ENCODE peak calls at places on chromosomes 3 and 15, in six cellular contexts. One of them, this sample, is unnamed.
A peak's percentile ranks its signal among the peaks of the same experiment; 100 is the strongest.

GRCh38 chr3:141370065-141370533 is 1.8 kb downstream of the ZBTB38 start:
- DNase-seq in A549: peak; percentile 92
- DNase-seq in fibroblast of pulmonary artery: peak; percentile 96
- DNase-seq in breast epithelium: no peak
- DNase-seq in NCI-H1105 treated with DMSO at 0.1 percent for 48 hours: peak; percentile 51
- DNase-seq in activated gamma-delta T cell treated with anti-CD3 and anti-CD28 coated beads, Interleukin-2, amount 50 U/mL, for 16 hours: peak; percentile 28
- DNase-seq in this sample: peak; percentile 11

GRCh38 chr3:37741644-37742043 is 120.0 kb upstream of the CTDSPL start:
- DNase-seq in A549: peak; percentile 43
- DNase-seq in fibroblast of pulmonary artery: no peak
- DNase-seq in breast epithelium: no peak
- DNase-seq in NCI-H1105 treated with DMSO at 0.1 percent for 48 hours: no peak
- DNase-seq in activated gamma-delta T cell treated with anti-CD3 and anti-CD28 coated beads, Interleukin-2, amount 50 U/mL, for 16 hours: no peak
- DNase-seq in this sample: no peak

GRCh38 chr15:100959066-100960050 is 40.2 kb downstream of the LRRK1 start:
- DNase-seq in A549: peak; percentile 86
- DNase-seq in fibroblast of pulmonary artery: peak; percentile 57
- DNase-seq in breast epithelium: no peak
- DNase-seq in NCI-H1105 treated with DMSO at 0.1 percent for 48 hours: no peak
- DNase-seq in activated gamma-delta T cell treated with anti-CD3 and anti-CD28 coated beads, Interleukin-2, amount 50 U/mL, for 16 hours: no peak
- DNase-seq in this sample: no peak

GRCh38 chr15:63440756-63441155 is 59.1 kb upstream of the CA12 start:
- DNase-seq in A549: no peak
- DNase-seq in fibroblast of pulmonary artery: no peak
- DNase-seq in breast epithelium: no peak
- DNase-seq in NCI-H1105 treated with DMSO at 0.1 percent for 48 hours: no peak
- DNase-seq in activated gamma-delta T cell treated with anti-CD3 and anti-CD28 coated beads, Interleukin-2, amount 50 U/mL, for 16 hours: no peak
- DNase-seq in this sample: no peak

GRCh38 chr3:66797916-66798560 is 200.1 kb upstream of the KBTBD8 start:
- DNase-seq in A549: no peak
- DNase-seq in fibroblast of pulmonary artery: peak; percentile 54
- DNase-seq in breast epithelium: no peak
- DNase-seq in NCI-H1105 treated with DMSO at 0.1 percent for 48 hours: no peak
- DNase-seq in activated gamma-delta T cell treated with anti-CD3 and anti-CD28 coated beads, Interleukin-2, amount 50 U/mL, for 16 hours: no peak
- DNase-seq in this sample: no peak

GRCh38 chr15:44836094-44836493 is 99.8 kb downstream of the TRIM69 start:
- DNase-seq in A549: no peak
- DNase-seq in fibroblast of pulmonary artery: peak; percentile 16
- DNase-seq in breast epithelium: no peak
- DNase-seq in NCI-H1105 treated with DMSO at 0.1 percent for 48 hours: no peak
- DNase-seq in activated gamma-delta T cell treated with anti-CD3 and anti-CD28 coated beads, Interleukin-2, amount 50 U/mL, for 16 hours: no peak
- DNase-seq in this sample: no peak

GRCh38 chr3:79517766-79518413 is 249.9 kb downstream of the ROBO1 start:
- DNase-seq in A549: peak; percentile 50
- DNase-seq in fibroblast of pulmonary artery: peak; percentile 72
- DNase-seq in breast epithelium: no peak
- DNase-seq in NCI-H1105 treated with DMSO at 0.1 percent for 48 hours: peak; percentile 14
- DNase-seq in activated gamma-delta T cell treated with anti-CD3 and anti-CD28 coated beads, Interleukin-2, amount 50 U/mL, for 16 hours: no peak
- DNase-seq in this sample: no peak

GRCh38 chr3:43615133-43615532 is 6.7 kb downstream of the ANO10 start:
- DNase-seq in A549: no peak
- DNase-seq in fibroblast of pulmonary artery: no peak
- DNase-seq in breast epithelium: no peak
- DNase-seq in NCI-H1105 treated with DMSO at 0.1 percent for 48 hours: no peak
- DNase-seq in activated gamma-delta T cell treated with anti-CD3 and anti-CD28 coated beads, Interleukin-2, amount 50 U/mL, for 16 hours: no peak
- DNase-seq in this sample: no peak

GRCh38 chr3:110101361-110101760 is 764.0 kb upstream of the DPPA4 start:
- DNase-seq in A549: no peak
- DNase-seq in fibroblast of pulmonary artery: peak; percentile 13
- DNase-seq in breast epithelium: no peak
- DNase-seq in NCI-H1105 treated with DMSO at 0.1 percent for 48 hours: no peak
- DNase-seq in activated gamma-delta T cell treated with anti-CD3 and anti-CD28 coated beads, Interleukin-2, amount 50 U/mL, for 16 hours: no peak
- DNase-seq in this sample: no peak

GRCh38 chr15:22229971-22230815 is 149.9 kb downstream of the OR4M2 start:
- DNase-seq in A549: no peak
- DNase-seq in fibroblast of pulmonary artery: no peak
- DNase-seq in breast epithelium: no peak
- DNase-seq in NCI-H1105 treated with DMSO at 0.1 percent for 48 hours: no peak
- DNase-seq in activated gamma-delta T cell treated with anti-CD3 and anti-CD28 coated beads, Interleukin-2, amount 50 U/mL, for 16 hours: no peak
- DNase-seq in this sample: no peak

GRCh38 chr3:105744202-105744601 is 124.6 kb downstream of the CBLB start:
- DNase-seq in A549: no peak
- DNase-seq in fibroblast of pulmonary artery: no peak
- DNase-seq in breast epithelium: no peak
- DNase-seq in NCI-H1105 treated with DMSO at 0.1 percent for 48 hours: no peak
- DNase-seq in activated gamma-delta T cell treated with anti-CD3 and anti-CD28 coated beads, Interleukin-2, amount 50 U/mL, for 16 hours: no peak
- DNase-seq in this sample: no peak

GRCh38 chr3:108090066-108090700 is 648 bp downstream of the CD47 start:
- DNase-seq in A549: peak; percentile 52
- DNase-seq in fibroblast of pulmonary artery: peak; percentile 50
- DNase-seq in breast epithelium: no peak
- DNase-seq in NCI-H1105 treated with DMSO at 0.1 percent for 48 hours: peak; percentile 50
- DNase-seq in activated gamma-delta T cell treated with anti-CD3 and anti-CD28 coated beads, Interleukin-2, amount 50 U/mL, for 16 hours: peak; percentile 36
- DNase-seq in this sample: no peak

GRCh38 chr15:99139276-99139675 is 34.4 kb downstream of the SYNM start:
- DNase-seq in A549: no peak
- DNase-seq in fibroblast of pulmonary artery: no peak
- DNase-seq in breast epithelium: no peak
- DNase-seq in NCI-H1105 treated with DMSO at 0.1 percent for 48 hours: no peak
- DNase-seq in activated gamma-delta T cell treated with anti-CD3 and anti-CD28 coated beads, Interleukin-2, amount 50 U/mL, for 16 hours: no peak
- DNase-seq in this sample: no peak

GRCh38 chr3:159609620-159610019 is 379.0 kb upstream of the IL12A start:
- DNase-seq in A549: no peak
- DNase-seq in fibroblast of pulmonary artery: no peak
- DNase-seq in breast epithelium: no peak
- DNase-seq in NCI-H1105 treated with DMSO at 0.1 percent for 48 hours: no peak
- DNase-seq in activated gamma-delta T cell treated with anti-CD3 and anti-CD28 coated beads, Interleukin-2, amount 50 U/mL, for 16 hours: no peak
- DNase-seq in this sample: no peak

GRCh38 chr15:101068961-101069734 is 150.0 kb downstream of the LRRK1 start:
- DNase-seq in A549: peak; percentile 17
- DNase-seq in fibroblast of pulmonary artery: peak; percentile 50
- DNase-seq in breast epithelium: no peak
- DNase-seq in NCI-H1105 treated with DMSO at 0.1 percent for 48 hours: no peak
- DNase-seq in activated gamma-delta T cell treated with anti-CD3 and anti-CD28 coated beads, Interleukin-2, amount 50 U/mL, for 16 hours: no peak
- DNase-seq in this sample: no peak

GRCh38 chr3:45065373-45065720 is 39.2 kb downstream of the CLEC3B start:
- DNase-seq in A549: no peak
- DNase-seq in fibroblast of pulmonary artery: no peak
- DNase-seq in breast epithelium: no peak
- DNase-seq in NCI-H1105 treated with DMSO at 0.1 percent for 48 hours: no peak
- DNase-seq in activated gamma-delta T cell treated with anti-CD3 and anti-CD28 coated beads, Interleukin-2, amount 50 U/mL, for 16 hours: no peak
- DNase-seq in this sample: no peak

GRCh38 chr15:31802761-31803160 is 227.6 kb upstream of the CHRNA7 start:
- DNase-seq in A549: no peak
- DNase-seq in fibroblast of pulmonary artery: no peak
- DNase-seq in breast epithelium: no peak
- DNase-seq in NCI-H1105 treated with DMSO at 0.1 percent for 48 hours: no peak
- DNase-seq in activated gamma-delta T cell treated with anti-CD3 and anti-CD28 coated beads, Interleukin-2, amount 50 U/mL, for 16 hours: no peak
- DNase-seq in this sample: no peak